ENCODE peak calls at places on chromosomes 7 and 10, in four cellular contexts. T, U, J and L are unnamed samples.

GRCh38 chr7:47549916-47550315 is 32.0 kb downstream of the TNS3 start:
- DNase-seq in T (no peak), J (no peak), U (no peak), L (no peak)

GRCh38 chr7:132878228-132878919 is 203.5 kb downstream of the CHCHD3 start:
- DNase-seq in J (no peak), T (no peak), U (no peak), L (no peak)

GRCh38 chr10:15118615-15119014 is 21.5 kb downstream of the RPP38 start:
- DNase-seq in U (no peak), J (peak), T (no peak), L (peak)

GRCh38 chr10:77919713-77920108 is 6.8 kb downstream of the DLG5 start:
- DNase-seq in J (no peak), U (peak), T (no peak), L (no peak)

GRCh38 chr10:70482982-70483760 is 4.6 kb downstream of the PALD1 start:
- DNase-seq in J (no peak), U (no peak), T (no peak), L (no peak)

GRCh38 chr7:15707570-15707969 is 21.1 kb upstream of the MEOX2 start:
- DNase-seq in J (no peak), U (no peak), T (no peak), L (no peak)

GRCh38 chr7:46854958-46855473 is 726.9 kb downstream of the TNS3 start:
- DNase-seq in T (no peak), J (no peak), U (no peak), L (no peak)

GRCh38 chr7:26653430-26653911 is 210.9 kb downstream of the SKAP2 start:
- DNase-seq in T (no peak), J (no peak), U (no peak), L (no peak)

GRCh38 chr7:38323156-38323555 is 49.7 kb upstream of the TARP start:
- DNase-seq in J (no peak), T (no peak), U (no peak), L (no peak)

DNA sequence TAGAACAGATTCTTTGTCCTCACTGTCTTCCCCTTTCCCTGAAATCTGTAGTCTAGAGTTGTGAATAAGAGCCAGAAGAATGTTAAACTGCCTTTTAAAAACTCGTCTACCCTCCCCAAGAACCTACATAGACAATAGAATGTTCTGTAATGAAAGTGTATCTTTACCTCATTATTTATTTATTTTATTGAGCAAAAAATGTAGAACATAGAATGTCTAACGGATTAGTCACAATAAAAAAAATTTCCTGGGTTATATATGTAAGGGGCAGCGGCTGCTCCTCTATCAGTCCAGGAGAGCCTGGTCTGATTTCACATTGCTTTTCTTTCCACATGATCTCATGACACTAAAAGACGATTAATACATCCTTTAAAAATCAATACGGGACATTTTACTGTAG is 135.7 kb downstream of the SDK1 start:
- DNase-seq in T (no peak), U (no peak), J (no peak), L (no peak)
- TF ChIP-seq SPI1 in T (no peak), U (no peak), J (no peak), L (no peak)

DNA sequence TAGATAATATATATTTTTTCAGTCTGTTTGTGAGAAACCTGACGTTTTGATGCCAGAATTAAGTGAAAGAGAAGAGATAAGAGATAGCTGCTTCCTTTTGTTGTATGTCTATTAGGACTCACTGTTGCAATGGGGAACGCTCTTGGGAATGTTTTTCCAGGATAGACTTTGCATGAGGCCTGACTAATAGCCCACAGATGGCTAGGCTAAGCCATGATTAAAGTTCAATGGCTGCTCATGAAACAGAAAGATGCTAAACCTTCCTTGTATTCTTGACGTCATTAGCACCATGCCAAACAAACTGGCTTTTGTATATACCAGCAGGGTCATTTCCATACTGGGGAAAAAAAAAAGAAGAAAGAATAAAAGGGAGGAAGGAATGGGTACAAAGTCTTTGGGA is 93.9 kb upstream of the MTPN start:
- DNase-seq in U (no peak), J (no peak), T (no peak), L (no peak)
- TF ChIP-seq SPI1 in U (no peak), J (no peak), T (no peak), L (no peak)

DNA sequence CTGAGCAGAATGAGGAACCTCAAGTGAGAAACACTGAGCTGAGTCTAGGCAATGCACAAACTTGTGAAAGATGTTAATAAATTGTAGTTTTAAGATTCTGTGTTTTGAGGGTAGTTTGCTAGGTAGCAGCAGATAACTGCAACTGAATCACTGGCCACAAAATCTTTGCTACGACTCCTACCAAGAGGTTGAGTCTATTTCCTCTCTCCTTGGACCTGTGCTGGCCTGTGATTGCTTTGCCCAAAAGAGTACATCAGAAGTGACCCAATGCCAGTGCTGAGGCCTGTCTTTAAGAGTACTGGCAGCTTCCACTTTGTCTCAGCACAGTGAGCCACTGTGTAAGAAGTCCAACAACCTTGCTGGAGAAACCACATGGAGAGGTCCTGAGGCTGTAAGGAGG is 11.9 kb upstream of the TSPAN13 start:
- DNase-seq in J (no peak), T (no peak), U (no peak), L (no peak)
- TF ChIP-seq SPI1 in J (no peak), T (no peak), U (no peak), L (no peak)

DNA sequence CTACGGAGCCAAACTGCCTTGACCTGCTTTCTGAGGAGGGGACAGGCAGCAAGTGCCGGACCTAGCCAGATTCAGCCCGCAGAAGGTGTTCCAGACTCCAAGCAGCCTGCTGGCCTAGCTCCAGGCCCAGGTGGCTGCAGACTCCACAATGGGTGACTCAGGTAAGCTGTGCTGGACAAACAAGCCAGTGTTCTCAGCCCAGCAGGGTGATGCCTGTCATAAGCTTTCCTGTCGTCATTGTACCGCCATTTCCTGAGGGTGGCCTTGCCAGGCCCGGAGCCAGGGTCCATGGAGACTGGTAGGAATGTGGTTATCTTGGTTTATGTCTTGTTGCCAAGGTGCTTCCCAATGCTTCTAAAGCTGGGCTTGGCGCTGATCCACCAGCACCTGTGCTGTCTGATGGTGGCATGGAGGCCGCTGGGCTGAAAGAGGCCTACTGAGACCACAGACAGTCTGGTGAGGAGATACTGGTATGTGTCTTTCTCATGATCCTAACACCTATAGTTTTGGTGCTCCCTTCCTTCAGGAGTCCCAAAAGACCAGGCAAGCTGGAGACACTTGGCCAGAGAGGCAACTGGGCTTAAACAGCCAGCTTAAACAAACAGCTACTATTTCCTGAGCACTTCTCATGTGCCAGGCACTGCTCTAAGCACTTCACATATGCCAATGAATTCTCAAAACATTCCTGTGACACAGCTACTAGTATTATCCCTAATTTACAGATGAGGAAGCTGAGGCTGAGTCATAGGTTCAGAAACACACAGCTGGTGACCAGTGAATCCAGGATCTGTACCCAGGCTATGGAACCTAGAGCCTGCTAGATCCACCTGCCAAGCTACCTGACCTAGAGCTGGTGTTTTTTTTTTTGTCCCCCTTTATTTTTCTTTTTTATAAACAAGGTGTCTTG is 42.0 kb downstream of the ZC3HC1 start:
- DNase-seq in U (no peak), J (no peak), T (no peak), L (no peak)
- TF ChIP-seq SPI1 in U (no peak), J (no peak), T (no peak), L (no peak)

DNA sequence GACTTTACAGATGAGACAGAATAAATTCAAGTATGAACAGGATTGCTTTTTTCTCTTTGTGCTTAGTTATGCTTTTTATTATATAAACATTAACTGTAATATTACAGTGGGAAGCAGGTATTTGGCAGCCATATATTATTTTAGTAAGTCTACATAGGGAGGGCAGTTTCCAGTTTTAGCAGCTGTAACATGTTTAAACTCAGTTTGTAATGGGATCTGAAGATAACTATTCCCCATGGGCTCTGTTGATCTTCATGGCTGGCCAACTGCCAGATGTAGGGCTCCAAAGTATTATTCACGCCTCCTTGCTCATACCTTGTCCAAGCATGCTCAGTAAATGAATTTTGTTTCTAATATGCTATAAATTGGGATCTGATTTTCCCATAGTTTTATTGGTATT is 182.4 kb downstream of the ARID5B start:
- DNase-seq in U (peak), T (no peak), J (no peak), L (no peak)
- TF ChIP-seq SPI1 in U (no peak), T (no peak), J (no peak), L (no peak)

GRCh38 chr10:13971586-13972475 is 358.9 kb downstream of the FRMD4A start:
- DNase-seq in J (no peak), U (no peak), T (no peak), L (no peak)
- TF ChIP-seq SPI1 in J (no peak), U (no peak), T (no peak), L (no peak)

GRCh38 chr7:84219310-84219709 is 24.7 kb upstream of the SEMA3A start:
- DNase-seq in J (no peak), T (no peak), U (no peak), L (no peak)
- TF ChIP-seq SPI1 in J (no peak), T (no peak), U (no peak), L (no peak)

DNA sequence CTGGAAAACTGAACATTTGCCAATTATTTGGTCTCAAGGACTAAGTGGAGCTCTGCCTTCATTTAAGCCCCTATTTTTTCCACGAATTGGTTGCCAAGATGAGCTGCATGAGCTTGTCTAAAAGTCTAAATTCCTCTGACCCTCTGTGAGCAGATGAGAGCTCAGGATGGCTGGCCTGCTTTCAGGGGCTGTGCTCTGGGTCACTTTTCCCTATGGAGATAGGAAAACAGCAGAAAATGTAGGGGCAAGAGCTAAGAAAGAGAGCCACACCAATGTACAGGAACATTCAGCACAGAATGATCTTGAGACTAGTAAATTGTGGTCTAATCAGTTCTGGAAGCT is 127.2 kb downstream of the MBL2 start:
- DNase-seq in U (no peak), J (no peak), T (no peak), L (no peak)
- TF ChIP-seq SPI1 in U (no peak), J (no peak), T (no peak), L (no peak)

DNA sequence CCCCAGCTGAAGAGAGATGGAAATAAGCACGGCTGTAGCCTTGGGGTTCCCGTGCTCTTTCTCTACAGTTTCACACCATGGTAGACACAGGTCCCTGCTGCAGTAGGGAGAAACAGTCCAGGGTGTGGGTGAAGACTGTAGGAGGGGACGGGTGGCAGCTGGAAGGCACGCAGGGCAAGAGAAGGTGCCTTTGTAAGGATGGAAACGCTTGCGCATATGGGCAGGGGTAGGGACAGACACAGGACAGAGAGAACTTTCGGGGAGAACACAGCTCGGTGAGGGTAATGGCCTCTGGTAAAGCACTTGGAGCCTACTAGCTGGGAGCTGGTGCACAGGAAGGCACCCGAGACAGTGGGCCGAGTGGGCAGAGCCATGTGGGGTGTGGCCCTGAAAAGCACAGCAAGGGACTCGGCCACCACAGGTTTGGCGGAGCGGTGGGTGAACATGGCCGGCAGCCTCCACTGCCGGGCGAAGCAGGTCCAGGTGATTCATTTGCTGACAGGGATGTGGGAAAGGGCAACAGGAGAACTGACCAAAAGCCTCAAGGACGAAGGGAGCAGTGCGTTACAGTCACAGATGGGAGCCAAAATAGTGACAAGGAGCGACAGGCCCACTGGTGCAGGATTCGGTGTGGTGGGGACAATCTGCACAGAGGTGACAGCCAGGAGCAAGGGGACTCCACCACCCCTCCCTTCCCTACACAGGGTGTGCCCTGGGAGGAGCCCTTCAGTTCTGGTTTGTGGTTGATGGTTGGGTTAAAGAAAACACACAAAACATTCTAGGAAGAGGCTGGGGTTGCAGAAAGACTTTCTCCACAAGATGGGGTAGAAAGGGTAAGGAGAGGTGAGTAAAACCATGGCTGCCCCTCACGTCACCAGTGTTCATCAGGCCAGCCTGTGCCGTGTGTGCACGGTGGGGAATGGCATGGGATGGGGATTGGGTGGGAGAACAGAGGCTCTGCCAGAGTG is 97.1 kb downstream of the VOPP1 start:
- DNase-seq in T (no peak), J (no peak), U (no peak), L (no peak)
- TF ChIP-seq SPI1 in T (no peak), J (no peak), U (no peak), L (no peak)

DNA sequence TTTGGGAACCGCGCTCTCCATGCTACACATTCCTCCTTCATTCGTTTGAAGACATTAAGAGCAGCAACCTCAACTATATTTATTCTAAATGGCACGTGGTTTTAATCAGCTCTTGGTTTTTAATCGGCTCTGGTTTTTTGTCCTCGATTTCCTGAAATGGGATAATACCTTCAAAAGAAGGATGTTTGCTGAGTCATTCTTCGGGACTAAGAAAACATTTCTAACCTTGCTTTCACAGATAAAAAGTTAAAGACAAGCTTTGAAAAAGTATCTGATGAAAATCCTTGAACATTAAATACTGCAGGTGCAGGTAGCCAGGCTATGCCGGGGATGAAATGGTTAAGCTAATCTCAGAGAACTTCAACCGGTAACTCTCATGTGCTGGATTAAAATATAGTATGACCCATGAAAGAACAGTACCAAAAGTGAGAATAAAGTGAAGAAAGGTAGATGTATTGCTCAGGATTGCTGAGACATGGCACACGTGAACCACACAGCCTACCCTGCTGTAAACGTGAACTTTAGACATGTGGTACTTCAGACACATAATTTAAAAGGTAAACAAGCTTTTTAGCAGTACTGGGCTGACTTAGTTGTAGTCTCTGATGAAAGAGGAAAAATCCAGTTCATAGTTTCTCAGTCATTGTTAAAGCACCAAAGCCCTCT is 89.0 kb downstream of the PTPRN2 start:
- DNase-seq in J (no peak), U (no peak), T (no peak), L (no peak)
- TF ChIP-seq SPI1 in J (no peak), U (no peak), T (no peak), L (no peak)